ENCODE peak calls at places on chromosomes 16 and 17, in seven cellular contexts. One of them, this sample, is unnamed.
A peak's percentile ranks its signal among the peaks of the same experiment; 100 is the strongest.

GRCh38 chr16:89565506-89566372 is 5.3 kb downstream of the RPL13 start:
- DNase-seq in GM12878: no peak
- DNase-seq in Peyer's patch: peak; percentile 42
- DNase-seq in body of pancreas: peak; percentile 68
- DNase-seq in sigmoid colon: no peak
- DNase-seq in right lobe of liver: peak; percentile 71
- DNase-seq in stomach: peak; percentile 70
- DNase-seq in this sample: no peak

GRCh38 chr17:81984773-81985410 is 7.5 kb downstream of the ASPSCR1 start:
- DNase-seq in GM12878: no peak
- DNase-seq in Peyer's patch: no peak
- DNase-seq in body of pancreas: no peak
- DNase-seq in sigmoid colon: no peak
- DNase-seq in right lobe of liver: no peak
- DNase-seq in stomach: no peak
- DNase-seq in this sample: no peak

GRCh38 chr17:38749222-38750043 is 1.3 kb upstream of the PCGF2 start:
- DNase-seq in GM12878: no peak
- DNase-seq in Peyer's patch: peak; percentile 50
- DNase-seq in body of pancreas: peak; percentile 83
- DNase-seq in sigmoid colon: peak; percentile 95
- DNase-seq in right lobe of liver: peak; percentile 91
- DNase-seq in stomach: peak; percentile 81
- DNase-seq in this sample: no peak

GRCh38 chr17:15213381-15214087 is 51.6 kb downstream of the PMP22 start:
- DNase-seq in GM12878: no peak
- DNase-seq in Peyer's patch: no peak
- DNase-seq in body of pancreas: no peak
- DNase-seq in sigmoid colon: no peak
- DNase-seq in right lobe of liver: no peak
- DNase-seq in stomach: no peak
- DNase-seq in this sample: no peak

GRCh38 chr17:81448960-81449359 is 53.7 kb downstream of the BAHCC1 start:
- DNase-seq in GM12878: no peak
- DNase-seq in Peyer's patch: no peak
- DNase-seq in body of pancreas: no peak
- DNase-seq in sigmoid colon: no peak
- DNase-seq in right lobe of liver: no peak
- DNase-seq in stomach: no peak
- DNase-seq in this sample: no peak

GRCh38 chr16:57801856-57802634 is at the start of gene KIFC3:
- DNase-seq in GM12878: no peak
- DNase-seq in Peyer's patch: peak; percentile 57
- DNase-seq in body of pancreas: peak; percentile 86
- DNase-seq in sigmoid colon: peak; percentile 92
- DNase-seq in right lobe of liver: peak; percentile 91
- DNase-seq in stomach: peak; percentile 83
- DNase-seq in this sample: no peak

GRCh38 chr16:68599586-68599985 is 45.5 kb upstream of the CDH3 start:
- DNase-seq in GM12878: no peak
- DNase-seq in Peyer's patch: no peak
- DNase-seq in body of pancreas: no peak
- DNase-seq in sigmoid colon: no peak
- DNase-seq in right lobe of liver: no peak
- DNase-seq in stomach: no peak
- DNase-seq in this sample: no peak

GRCh38 chr17:57925361-57925990 is 29.7 kb downstream of the CUEDC1 start:
- DNase-seq in GM12878: no peak
- DNase-seq in Peyer's patch: no peak
- DNase-seq in body of pancreas: no peak
- DNase-seq in sigmoid colon: no peak
- DNase-seq in right lobe of liver: no peak
- DNase-seq in stomach: no peak
- DNase-seq in this sample: no peak

GRCh38 chr17:38560503-38561318 is 45.0 kb downstream of the SRCIN1 start:
- DNase-seq in GM12878: no peak
- DNase-seq in Peyer's patch: no peak
- DNase-seq in body of pancreas: no peak
- DNase-seq in sigmoid colon: no peak
- DNase-seq in right lobe of liver: no peak
- DNase-seq in stomach: no peak
- DNase-seq in this sample: no peak

GRCh38 chr17:72470338-72471133 is 349.7 kb downstream of the SOX9 start:
- DNase-seq in GM12878: no peak
- DNase-seq in Peyer's patch: no peak
- DNase-seq in body of pancreas: no peak
- DNase-seq in sigmoid colon: no peak
- DNase-seq in right lobe of liver: no peak
- DNase-seq in stomach: no peak
- DNase-seq in this sample: no peak

GRCh38 chr17:9367186-9367585 is 208.4 kb downstream of the STX8 start:
- DNase-seq in GM12878: no peak
- DNase-seq in Peyer's patch: no peak
- DNase-seq in body of pancreas: no peak
- DNase-seq in sigmoid colon: no peak
- DNase-seq in right lobe of liver: no peak
- DNase-seq in stomach: no peak
- DNase-seq in this sample: no peak

GRCh38 chr16:351804-352520 is 561 bp downstream of the AXIN1 start:
- DNase-seq in GM12878: no peak
- DNase-seq in Peyer's patch: no peak
- DNase-seq in body of pancreas: peak; percentile 28
- DNase-seq in sigmoid colon: no peak
- DNase-seq in right lobe of liver: peak; percentile 54
- DNase-seq in stomach: no peak
- DNase-seq in this sample: no peak

DNA sequence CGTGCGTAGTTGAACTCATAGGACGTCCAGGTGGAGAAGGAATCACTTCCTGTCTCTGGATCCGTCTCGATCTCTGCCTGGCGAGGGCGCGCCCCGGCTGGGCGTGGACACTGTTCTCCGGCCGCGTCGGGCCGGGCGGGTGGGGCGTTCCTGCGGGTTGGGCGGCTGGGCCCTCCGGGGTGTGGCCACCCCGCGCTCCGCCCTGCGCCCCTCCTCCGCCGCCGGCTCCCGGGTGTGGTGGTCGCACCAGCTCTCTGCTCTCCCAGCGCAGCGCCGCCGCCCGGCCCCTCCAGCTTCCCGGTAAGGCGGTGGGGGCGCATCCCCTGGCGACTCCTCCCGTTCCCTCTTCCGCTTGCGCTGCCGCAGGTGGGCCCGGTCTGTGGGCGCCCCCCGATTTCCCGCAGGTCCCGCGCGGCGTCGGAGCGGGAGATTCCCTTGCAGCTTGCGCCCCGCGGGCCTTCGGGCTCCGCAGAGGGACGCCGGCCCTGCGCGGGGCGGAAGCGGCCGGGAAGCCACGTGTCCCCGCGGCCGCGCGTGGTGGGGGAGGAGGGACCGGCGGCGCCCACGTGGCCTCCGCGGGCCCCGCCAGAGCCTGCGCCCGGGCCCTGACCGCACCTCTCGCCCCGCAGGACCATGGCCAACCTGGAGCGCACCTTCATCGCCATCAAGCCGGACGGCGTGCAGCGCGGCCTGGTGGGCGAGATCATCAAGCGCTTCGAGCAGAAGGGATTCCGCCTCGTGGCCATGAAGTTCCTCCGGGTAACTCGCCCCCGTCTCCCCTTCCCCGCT is at the start of gene NME2:
- DNase-seq in GM12878: peak; percentile 40
- DNase-seq in Peyer's patch: peak; percentile 76
- DNase-seq in body of pancreas: peak; percentile 93
- DNase-seq in sigmoid colon: peak; percentile 95
- DNase-seq in right lobe of liver: peak; percentile 93
- DNase-seq in stomach: peak; percentile 92
- DNase-seq in this sample: no peak
- TF ChIP-seq POLR2A in GM12878: peak; percentile 69
- TF ChIP-seq POLR2A in Peyer's patch: no peak
- TF ChIP-seq POLR2A in body of pancreas: peak; percentile 77
- TF ChIP-seq POLR2A in sigmoid colon: no peak
- TF ChIP-seq POLR2A in right lobe of liver: peak; percentile 66
- TF ChIP-seq POLR2A in stomach: peak; percentile 79
- TF ChIP-seq POLR2A in this sample: no peak

GRCh38 chr16:22786284-22786683 is 27.7 kb upstream of the HS3ST2 start:
- DNase-seq in GM12878: no peak
- DNase-seq in Peyer's patch: no peak
- DNase-seq in body of pancreas: no peak
- DNase-seq in sigmoid colon: no peak
- DNase-seq in right lobe of liver: no peak
- DNase-seq in stomach: no peak
- DNase-seq in this sample: no peak

GRCh38 chr16:22787456-22788189 is 26.3 kb upstream of the HS3ST2 start:
- DNase-seq in GM12878: no peak
- DNase-seq in Peyer's patch: no peak
- DNase-seq in body of pancreas: peak; percentile 7
- DNase-seq in sigmoid colon: no peak
- DNase-seq in right lobe of liver: no peak
- DNase-seq in stomach: no peak
- DNase-seq in this sample: no peak

GRCh38 chr16:22785552-22785951 is 28.4 kb upstream of the HS3ST2 start:
- DNase-seq in GM12878: no peak
- DNase-seq in Peyer's patch: no peak
- DNase-seq in body of pancreas: no peak
- DNase-seq in sigmoid colon: no peak
- DNase-seq in right lobe of liver: no peak
- DNase-seq in stomach: no peak
- DNase-seq in this sample: no peak

GRCh38 chr16:22788190-22788530 is 25.8 kb upstream of the HS3ST2 start:
- DNase-seq in GM12878: no peak
- DNase-seq in Peyer's patch: no peak
- DNase-seq in body of pancreas: no peak
- DNase-seq in sigmoid colon: no peak
- DNase-seq in right lobe of liver: no peak
- DNase-seq in stomach: no peak
- DNase-seq in this sample: no peak

DNA sequence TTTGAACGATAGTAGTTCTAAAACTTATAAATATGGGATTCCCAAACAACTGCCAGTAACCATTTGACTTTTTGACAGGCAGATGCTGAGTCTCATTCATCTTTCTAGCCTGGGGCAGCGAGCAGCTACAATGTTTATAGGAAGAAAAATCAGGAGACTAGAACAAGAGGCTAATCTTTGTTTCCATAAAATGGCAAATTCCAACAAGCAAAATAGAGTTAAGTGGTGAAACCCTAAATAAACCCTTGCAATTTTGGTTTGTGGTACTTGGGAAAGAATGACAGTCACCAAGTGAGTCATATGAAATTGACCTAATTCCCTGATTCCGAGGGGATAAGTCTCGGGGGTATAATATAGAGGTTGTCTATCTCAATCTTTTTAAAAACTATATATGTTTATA is 27.3 kb upstream of the HS3ST2 start:
- DNase-seq in GM12878: no peak
- DNase-seq in Peyer's patch: no peak
- DNase-seq in body of pancreas: no peak
- DNase-seq in sigmoid colon: no peak
- DNase-seq in right lobe of liver: no peak
- DNase-seq in stomach: no peak
- DNase-seq in this sample: no peak
- H3K27ac ChIP-seq in GM12878: no peak overlapping the region
- H3K27ac ChIP-seq in Peyer's patch: no peak overlapping the region
- H3K27ac ChIP-seq in body of pancreas: no peak overlapping the region
- H3K27ac ChIP-seq in sigmoid colon: no peak overlapping the region
- H3K27ac ChIP-seq in right lobe of liver: no peak overlapping the region
- H3K27ac ChIP-seq in stomach: no peak overlapping the region
- H3K27ac ChIP-seq in this sample: no peak overlapping the region

GRCh38 chr16:17225551-17225950 is 245.2 kb downstream of the XYLT1 start:
- DNase-seq in GM12878: no peak
- DNase-seq in Peyer's patch: no peak
- DNase-seq in body of pancreas: no peak
- DNase-seq in sigmoid colon: no peak
- DNase-seq in right lobe of liver: no peak
- DNase-seq in stomach: no peak
- DNase-seq in this sample: no peak

GRCh38 chr16:17224859-17225258 is 245.9 kb downstream of the XYLT1 start:
- DNase-seq in GM12878: no peak
- DNase-seq in Peyer's patch: peak; percentile 29
- DNase-seq in body of pancreas: peak; percentile 89
- DNase-seq in sigmoid colon: peak; percentile 89
- DNase-seq in right lobe of liver: no peak
- DNase-seq in stomach: peak; percentile 36
- DNase-seq in this sample: no peak

GRCh38 chr16:17224350-17224749 is 246.4 kb downstream of the XYLT1 start:
- DNase-seq in GM12878: no peak
- DNase-seq in Peyer's patch: no peak
- DNase-seq in body of pancreas: no peak
- DNase-seq in sigmoid colon: no peak
- DNase-seq in right lobe of liver: no peak
- DNase-seq in stomach: no peak
- DNase-seq in this sample: no peak

GRCh38 chr16:17223576-17223975 is 247.2 kb downstream of the XYLT1 start:
- DNase-seq in GM12878: no peak
- DNase-seq in Peyer's patch: no peak
- DNase-seq in body of pancreas: no peak
- DNase-seq in sigmoid colon: no peak
- DNase-seq in right lobe of liver: no peak
- DNase-seq in stomach: no peak
- DNase-seq in this sample: no peak

DNA sequence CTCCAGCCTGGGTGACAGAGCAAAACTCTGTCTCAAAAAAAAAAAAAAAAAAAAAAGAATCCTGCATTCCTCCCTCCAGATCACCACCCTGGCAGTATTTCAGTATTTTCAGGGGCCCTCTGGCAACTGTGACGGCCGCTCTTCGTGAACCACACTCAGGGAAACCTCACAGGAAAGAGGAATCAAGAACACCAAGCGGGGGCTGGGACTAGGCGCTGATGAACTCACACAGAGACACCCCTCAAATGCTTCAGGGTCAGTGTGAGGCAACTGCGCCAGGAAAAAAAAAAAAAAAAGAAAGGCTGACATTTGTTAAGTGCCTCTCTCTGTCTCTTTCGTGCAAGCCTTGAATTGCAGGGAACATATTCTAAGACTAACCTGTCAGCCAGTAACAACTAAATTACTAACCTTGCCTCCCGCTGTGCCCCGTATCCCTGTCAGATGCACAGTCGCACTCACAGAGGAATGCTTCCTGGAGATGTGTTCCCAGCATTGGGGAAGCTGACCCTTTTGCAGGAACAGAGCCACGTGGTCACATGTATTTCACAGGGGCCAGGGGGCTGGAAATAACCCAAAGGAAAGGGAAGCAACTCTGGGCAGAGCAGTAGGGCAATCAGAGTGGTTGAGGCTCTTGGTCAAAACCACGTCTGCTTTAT is 247.9 kb downstream of the XYLT1 start:
- DNase-seq in GM12878: no peak
- DNase-seq in Peyer's patch: no peak
- DNase-seq in body of pancreas: peak; percentile 75
- DNase-seq in sigmoid colon: peak; percentile 75
- DNase-seq in right lobe of liver: no peak
- DNase-seq in stomach: no peak
- DNase-seq in this sample: no peak
- TF ChIP-seq POLR2A in GM12878: no peak
- TF ChIP-seq POLR2A in Peyer's patch: no peak
- TF ChIP-seq POLR2A in body of pancreas: no peak
- TF ChIP-seq POLR2A in sigmoid colon: no peak
- TF ChIP-seq POLR2A in right lobe of liver: no peak
- TF ChIP-seq POLR2A in stomach: no peak
- TF ChIP-seq POLR2A in this sample: no peak

DNA sequence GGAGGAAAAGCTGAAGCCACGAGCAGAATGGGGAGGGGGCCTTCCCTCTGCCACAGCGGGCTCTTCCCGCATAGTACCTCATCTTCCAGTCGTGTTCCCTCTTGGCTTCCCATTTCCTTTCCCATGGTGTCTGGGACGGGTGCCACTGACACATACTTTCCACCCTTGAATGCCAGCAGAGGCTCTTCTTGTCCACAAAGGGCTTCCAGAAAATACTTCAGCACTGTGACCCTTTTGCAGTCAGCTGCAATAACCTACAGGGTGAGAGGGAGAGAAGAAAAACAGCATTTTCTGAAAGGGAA is 30.7 kb downstream of the HIC1 start:
- DNase-seq in GM12878: no peak
- DNase-seq in Peyer's patch: no peak
- DNase-seq in body of pancreas: no peak
- DNase-seq in sigmoid colon: peak; percentile 86
- DNase-seq in right lobe of liver: no peak
- DNase-seq in stomach: no peak
- DNase-seq in this sample: peak; percentile 92
- H3K27ac ChIP-seq in GM12878: no peak overlapping the region
- H3K27ac ChIP-seq in Peyer's patch: peak overlapping the region; percentile 99
- H3K27ac ChIP-seq in body of pancreas: peak overlapping the region; percentile 21
- H3K27ac ChIP-seq in sigmoid colon: peak overlapping the region; percentile 86
- H3K27ac ChIP-seq in right lobe of liver: peak overlapping the region; percentile 59
- H3K27ac ChIP-seq in stomach: peak overlapping the region; percentile 87
- H3K27ac ChIP-seq in this sample: peak overlapping the region; percentile 92

This sample was measured in vagina.